ENCODE peak calls at places on chromosome 5, in six cellular contexts. E is AG04450; Q is Jurkat, Clone E6-1; R is endothelial cell of umbilical vein; B is HCT116; T is foreskin fibroblast. G is an unnamed sample.

GRCh38 chr5:102539598-102539997 is 40.8 kb upstream of the SLCO6A1 start:
- DNase-seq in E (no peak), Q (no peak), R (peak; percentile 6), B (no peak), T (no peak), G (no peak)

GRCh38 chr5:107320851-107321250 is 349.9 kb downstream of the EFNA5 start:
- DNase-seq in E (no peak), Q (no peak), R (peak; percentile 80), B (no peak), T (no peak), G (no peak)

GRCh38 chr5:5179597-5179996 is 39.5 kb downstream of the ADAMTS16 start:
- DNase-seq in E (no peak), Q (no peak), R (no peak), B (no peak), T (no peak), G (no peak)

GRCh38 chr5:91162534-91163381 is 220.4 kb downstream of the ARRDC3 start:
- DNase-seq in E (peak; percentile 69), Q (no peak), R (peak; percentile 98), B (peak; percentile 51), T (peak; percentile 91), G (no peak)

GRCh38 chr5:40401965-40402364 is 277.8 kb upstream of the PTGER4 start:
- DNase-seq in E (no peak), Q (no peak), R (no peak), B (no peak), T (peak; percentile 56), G (no peak)

GRCh38 chr5:94901071-94901979 is 282.9 kb downstream of the SLF1 start:
- DNase-seq in E (no peak), Q (no peak), R (peak; percentile 5), B (no peak), T (peak; percentile 40), G (no peak)

GRCh38 chr5:53006920-53007890 is 18.1 kb downstream of the ITGA2 start:
- DNase-seq in E (no peak), Q (no peak), R (peak; percentile 51), B (no peak), T (no peak), G (no peak)

GRCh38 chr5:40490464-40491083 is 189.1 kb upstream of the PTGER4 start:
- DNase-seq in E (no peak), Q (no peak), R (no peak), B (no peak), T (no peak), G (no peak)

GRCh38 chr5:180390441-180391190 is 37.5 kb upstream of the GFPT2 start:
- DNase-seq in E (no peak), Q (no peak), R (no peak), B (no peak), T (no peak), G (no peak)

GRCh38 chr5:158966691-158967090 is 133.0 kb downstream of the EBF1 start:
- DNase-seq in E (no peak), Q (no peak), R (no peak), B (no peak), T (no peak), G (no peak)

GRCh38 chr5:76785493-76785892 is 33.3 kb upstream of the F2RL1 start:
- DNase-seq in E (no peak), Q (no peak), R (peak; percentile 78), B (peak; percentile 80), T (peak; percentile 33), G (no peak)

GRCh38 chr5:168086104-168086610 is 205.3 kb upstream of the WWC1 start:
- DNase-seq in E (no peak), Q (no peak), R (no peak), B (no peak), T (peak; percentile 21), G (no peak)

GRCh38 chr5:122673343-122673742 is 101.5 kb upstream of the SNX2 start:
- DNase-seq in E (no peak), Q (no peak), R (no peak), B (no peak), T (peak; percentile 39), G (no peak)

GRCh38 chr5:136195971-136196577 is 3.1 kb upstream of the SMIM32 start:
- DNase-seq in E (no peak), Q (no peak), R (no peak), B (no peak), T (no peak), G (no peak)

DNA sequence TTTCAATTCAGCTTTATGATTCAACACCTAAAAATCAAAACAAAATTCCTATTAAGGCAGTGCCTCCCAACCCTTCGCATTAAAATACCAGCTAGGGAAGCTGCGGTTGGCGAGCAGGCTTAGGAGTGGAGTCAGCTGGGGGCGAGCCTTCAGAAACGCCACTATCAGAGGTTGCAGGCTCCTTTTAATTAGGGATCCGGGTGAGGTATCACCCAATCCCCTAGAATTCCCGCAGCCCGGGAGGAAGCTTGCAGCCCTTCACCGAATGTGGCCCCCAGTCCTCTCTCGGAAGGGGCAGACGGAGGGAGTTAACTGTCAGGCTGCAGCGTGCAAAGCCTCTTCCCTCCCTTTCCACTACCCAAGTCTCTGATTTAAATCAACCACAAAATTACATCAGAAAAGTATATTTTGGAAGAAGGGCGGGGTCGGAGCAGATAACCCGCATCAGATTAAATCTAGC is 1.7 kb downstream of the STC2 start:
- DNase-seq in E (peak; percentile 72), Q (no peak), R (peak; percentile 38), B (no peak), T (peak; percentile 88), G (no peak)
- H3K4me3 ChIP-seq in E (peak overlapping the region; percentile 96), Q (no peak overlapping the region), R (peak overlapping the region; percentile 42), B (peak overlapping the region; percentile 96), T (peak overlapping the region; percentile 95), G (no peak overlapping the region)

DNA sequence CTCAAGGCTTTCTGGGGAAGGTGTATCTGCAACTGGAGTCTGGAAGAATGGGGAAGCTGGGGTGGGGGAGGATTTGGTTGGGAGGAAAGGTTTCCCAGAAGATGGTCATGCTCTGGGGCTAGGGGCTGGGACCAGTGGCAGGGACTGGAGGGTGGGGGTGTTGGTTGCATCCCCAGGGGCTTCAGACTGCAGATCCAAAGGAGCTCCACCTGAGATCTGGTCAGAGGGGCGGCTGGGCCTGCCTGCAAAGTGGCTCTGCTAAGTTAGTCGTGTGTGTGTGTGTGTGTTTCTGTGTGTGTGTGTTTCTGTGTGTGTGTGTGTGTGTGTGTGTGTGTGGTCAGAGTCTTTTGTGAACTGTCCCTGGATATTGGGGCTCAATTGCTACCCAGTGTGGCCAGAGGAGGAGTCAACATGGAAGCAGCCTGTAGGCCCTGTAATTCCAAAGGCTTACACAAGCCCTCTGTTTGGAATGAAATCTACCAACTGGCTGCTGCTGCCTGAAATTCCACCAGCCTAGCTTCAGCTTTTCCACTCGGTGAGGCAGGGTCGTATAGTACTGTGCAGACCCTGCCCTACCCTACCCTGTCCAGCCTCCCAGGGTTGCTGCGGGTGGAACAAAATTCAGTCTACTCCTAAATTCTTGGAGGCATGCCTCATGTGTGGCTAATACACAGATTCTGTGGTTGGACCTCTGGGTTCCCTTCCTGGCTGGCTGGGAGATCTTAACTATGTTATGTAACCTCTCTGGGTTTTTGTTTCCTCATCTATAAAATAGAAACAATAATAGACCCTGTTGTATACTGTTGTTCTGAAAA is 12.5 kb upstream of the SYNPO start:
- DNase-seq in E (no peak), Q (no peak), R (no peak), B (no peak), T (no peak), G (no peak)
- H3K4me3 ChIP-seq in E (no peak overlapping the region), Q (no peak overlapping the region), R (no peak overlapping the region), B (no peak overlapping the region), T (no peak overlapping the region), G (no peak overlapping the region)

GRCh38 chr5:112707187-112708179 is 30.2 kb upstream of the APC start:
- DNase-seq in E (peak; percentile 98), Q (peak; percentile 98), R (peak; percentile 98), B (peak; percentile 96), T (peak; percentile 98), G (peak; percentile 98)

GRCh38 chr5:112710896-112711295 is 26.8 kb upstream of the APC start:
- DNase-seq in E (no peak), Q (no peak), R (no peak), B (no peak), T (no peak), G (no peak)

GRCh38 chr5:112711436-112711835 is 26.2 kb upstream of the APC start:
- DNase-seq in E (no peak), Q (no peak), R (no peak), B (no peak), T (no peak), G (no peak)

GRCh38 chr5:112706446-112707016 is 31.2 kb upstream of the APC start:
- DNase-seq in E (no peak), Q (no peak), R (no peak), B (no peak), T (no peak), G (no peak)

DNA sequence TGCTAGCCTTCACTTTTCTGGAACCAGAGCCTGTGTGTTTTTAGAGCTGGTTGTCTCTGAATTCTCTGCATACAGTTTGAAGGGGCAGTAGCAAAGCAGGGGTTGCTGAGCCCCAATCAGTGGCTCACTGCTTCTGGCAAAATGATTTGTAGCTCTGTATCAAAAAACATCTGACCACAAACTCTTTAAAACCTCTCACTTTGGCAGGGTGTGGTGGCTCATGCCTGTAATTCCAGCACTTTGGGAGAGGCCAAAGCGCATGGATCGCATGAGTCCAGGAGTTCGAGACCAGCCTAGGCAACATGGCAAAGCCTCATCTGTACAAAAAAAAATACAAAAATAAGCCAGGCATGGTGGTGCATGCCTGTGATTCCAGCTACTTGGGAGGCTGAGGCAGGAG is 28.3 kb upstream of the APC start:
- DNase-seq in E (no peak), Q (no peak), R (no peak), B (no peak), T (no peak), G (no peak)
- H3K4me3 ChIP-seq in E (peak overlapping the region; percentile 98), Q (no peak overlapping the region), R (no peak overlapping the region), B (no peak overlapping the region), T (peak overlapping the region; percentile 87), G (no peak overlapping the region)

DNA sequence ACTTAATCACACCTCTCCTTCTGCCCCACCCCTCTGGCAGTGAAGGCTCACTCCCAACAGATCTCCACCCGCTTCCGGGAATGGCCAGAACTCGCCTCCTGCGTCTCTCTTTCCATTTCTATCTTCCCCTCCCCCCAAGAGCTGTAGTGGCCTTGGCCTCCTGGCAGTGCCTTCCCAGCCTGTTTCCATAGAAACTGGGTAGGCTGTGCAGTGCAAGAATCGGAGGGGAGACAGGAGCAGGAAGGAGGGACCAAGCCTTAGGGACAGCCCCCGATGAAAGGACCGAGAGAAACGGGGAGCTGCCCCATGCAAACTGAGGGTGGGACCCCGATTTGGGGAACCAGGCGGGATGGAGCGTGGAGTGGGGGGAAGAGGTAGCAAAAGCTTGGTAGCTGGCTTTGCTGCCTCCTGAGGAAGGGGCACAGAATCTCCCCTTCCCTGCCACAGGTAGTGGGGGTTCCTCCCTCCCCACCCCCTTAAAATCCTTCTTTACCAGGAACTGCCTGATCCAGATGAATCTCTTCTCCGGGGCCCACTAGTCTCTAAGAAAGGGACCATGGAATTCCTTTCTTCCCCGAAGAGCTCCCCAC is 4.5 kb upstream of the PCDH1 start:
- DNase-seq in E (no peak), Q (no peak), R (no peak), B (no peak), T (no peak), G (no peak)
- H3K4me3 ChIP-seq in E (no peak overlapping the region), Q (no peak overlapping the region), R (no peak overlapping the region), B (no peak overlapping the region), T (no peak overlapping the region), G (no peak overlapping the region)

DNA sequence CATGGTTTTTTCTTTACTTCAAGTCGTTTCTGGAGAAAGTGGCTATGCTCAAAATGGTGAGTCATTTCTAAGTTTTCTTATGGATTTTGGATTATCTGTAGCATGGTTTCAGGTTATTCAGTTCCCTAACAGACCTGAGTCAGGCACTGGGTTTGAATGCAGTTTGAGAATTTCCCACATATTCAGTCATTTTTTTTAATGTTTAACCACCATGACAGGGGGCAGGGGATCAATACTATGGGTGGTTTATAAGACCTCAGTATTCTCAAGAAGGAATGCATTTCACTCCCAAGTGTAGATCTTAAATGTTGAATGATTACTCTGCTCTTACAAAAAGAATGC is 284 bp downstream of the IL7R start:
- DNase-seq in E (no peak), Q (no peak), R (no peak), B (no peak), T (no peak), G (no peak)
- H3K4me3 ChIP-seq in E (peak overlapping the region; percentile 38), Q (peak overlapping the region; percentile 21), R (no peak overlapping the region), B (no peak overlapping the region), T (no peak overlapping the region), G (peak overlapping the region; percentile 80)

G was measured in naive thymus-derived CD4-positive, alpha-beta T cell.